ENCODE peak calls at places on chromosome 17, in five cellular contexts. R is GF-D8, O is HCT116, B is HFFc6, K is H9. J is an unnamed sample.

GRCh38 chr17:794876-795275 is 12.7 kb downstream of the MRM3 start:
- DNase-seq in R (no peak), O (peak; percentile 47), B (peak; percentile 68), K (peak; percentile 87), J (peak; percentile 81)

GRCh38 chr17:40596261-40596919 is 31.1 kb upstream of the CCR7 start:
- DNase-seq in R (no peak), O (peak; percentile 19), B (no peak), K (no peak), J (no peak)

GRCh38 chr17:40526668-40527067 is 25.2 kb upstream of the TNS4 start:
- DNase-seq in R (no peak), O (no peak), B (no peak), K (no peak), J (no peak)

GRCh38 chr17:28547623-28548416 is 4.6 kb downstream of the UNC119 start:
- DNase-seq in R (no peak), O (peak; percentile 68), B (peak; percentile 69), K (peak; percentile 93), J (peak; percentile 93)

GRCh38 chr17:75407655-75408352 is 2.3 kb upstream of the GRB2 start:
- DNase-seq in R (no peak), O (no peak), B (no peak), K (peak; percentile 5), J (no peak)

GRCh38 chr17:56284501-56284900 is 131.2 kb downstream of the ANKFN1 start:
- DNase-seq in R (no peak), O (no peak), B (no peak), K (no peak), J (no peak)

GRCh38 chr17:21304091-21304490 is 19.6 kb downstream of the MAP2K3 start:
- DNase-seq in R (no peak), O (no peak), B (no peak), K (no peak), J (no peak)

GRCh38 chr17:63701477-63702222 is 1.7 kb upstream of the LIMD2 start:
- DNase-seq in R (peak; percentile 63), O (no peak), B (no peak), K (no peak), J (no peak)

GRCh38 chr17:76643553-76644148 is at the start of gene ST6GALNAC1:
- DNase-seq in R (no peak), O (no peak), B (no peak), K (no peak), J (no peak)

GRCh38 chr17:62566996-62567578 is 60.4 kb upstream of the MRC2 start:
- DNase-seq in R (no peak), O (no peak), B (no peak), K (no peak), J (no peak)

GRCh38 chr17:3980381-3980975 is 16.2 kb upstream of the ATP2A3 start:
- DNase-seq in R (no peak), O (no peak), B (no peak), K (peak; percentile 48), J (no peak)

GRCh38 chr17:13359774-13360173 is 242.0 kb downstream of the HS3ST3A1 start:
- DNase-seq in R (no peak), O (no peak), B (no peak), K (no peak), J (no peak)

GRCh38 chr17:7721612-7722011 is 4.1 kb downstream of the DNAH2 start:
- DNase-seq in R (no peak), O (no peak), B (no peak), K (no peak), J (no peak)

GRCh38 chr17:40224707-40225092 is 5.6 kb downstream of the WIPF2 start:
- DNase-seq in R (no peak), O (no peak), B (no peak), K (no peak), J (no peak)

GRCh38 chr17:32912218-32912897 is 15.6 kb upstream of the TMEM98 start:
- DNase-seq in R (no peak), O (no peak), B (peak; percentile 74), K (peak; percentile 65), J (peak; percentile 22)

GRCh38 chr17:39194089-39194984 is 3.1 kb downstream of the CACNB1 start:
- DNase-seq in R (no peak), O (no peak), B (peak; percentile 43), K (peak; percentile 93), J (peak; percentile 73)

GRCh38 chr17:38617074-38617860 is 11.5 kb upstream of the SRCIN1 start:
- DNase-seq in R (no peak), O (no peak), B (no peak), K (no peak), J (peak; percentile 19)

GRCh38 chr17:57823469-57824401 is 26.1 kb downstream of the MRPS23 start:
- DNase-seq in R (no peak), O (no peak), B (no peak), K (no peak), J (no peak)

GRCh38 chr17:62045517-62045916 is 19.6 kb downstream of the MED13 start:
- DNase-seq in R (no peak), O (no peak), B (no peak), K (no peak), J (no peak)

GRCh38 chr17:50952889-50953288 is 86.7 kb upstream of the TOB1 start:
- DNase-seq in R (no peak), O (no peak), B (no peak), K (no peak), J (no peak)